ENCODE peak calls at places on chromosomes 3 and 15, in five cellular contexts. Z is spleen, M is thoracic aorta, C is IMR-90, Y is stomach. N is an unnamed sample.

GRCh38 chr3:62246094-62246493 is 127.3 kb downstream of the FEZF2 start:
- DNase-seq in Z (no peak), M (no peak), C (no peak), Y (no peak), N (no peak)

GRCh38 chr3:10557250-10557649 is 51.9 kb upstream of the ATP2B2 start:
- DNase-seq in Z (no peak), M (no peak), C (no peak), Y (no peak), N (peak)

GRCh38 chr15:95996494-95996893 is 334.0 kb upstream of the NR2F2 start:
- DNase-seq in Z (no peak), M (no peak), C (no peak), Y (no peak), N (no peak)

GRCh38 chr3:63478962-63479660 is 173.4 kb upstream of the SNTN start:
- DNase-seq in Z (no peak), M (no peak), C (no peak), Y (no peak), N (no peak)

GRCh38 chr3:161851941-161852566 is 355.4 kb downstream of the OTOL1 start:
- DNase-seq in Z (no peak), M (no peak), C (peak), Y (peak), N (no peak)

GRCh38 chr3:196740476-196741400 is 1.1 kb downstream of the PAK2 start:
- DNase-seq in Z (peak), M (no peak), C (peak), Y (no peak), N (no peak)

GRCh38 chr3:36496734-36497133 is 116.4 kb downstream of the STAC start:
- DNase-seq in Z (no peak), M (no peak), C (no peak), Y (no peak), N (no peak)

GRCh38 chr3:33372218-33373081 is 67.8 kb downstream of the UBP1 start:
- DNase-seq in Z (no peak), M (no peak), C (peak), Y (peak), N (no peak)

GRCh38 chr3:67526246-67526645 is 128.2 kb downstream of the SUCLG2 start:
- DNase-seq in Z (no peak), M (no peak), C (peak), Y (no peak), N (no peak)

GRCh38 chr15:75782926-75783325 is 60.3 kb upstream of the UBE2Q2 start:
- DNase-seq in Z (no peak), M (no peak), C (no peak), Y (no peak), N (no peak)

GRCh38 chr15:57235865-57236264 is 140.4 kb upstream of the CGNL1 start:
- DNase-seq in Z (no peak), M (no peak), C (peak), Y (no peak), N (no peak)

GRCh38 chr3:134627831-134628230 is 23.0 kb downstream of the KY start:
- DNase-seq in Z (no peak), M (no peak), C (peak), Y (peak), N (no peak)

GRCh38 chr3:45437388-45437787 is 49.0 kb downstream of the LARS2 start:
- DNase-seq in Z (no peak), M (no peak), C (peak), Y (no peak), N (no peak)

GRCh38 chr3:69181592-69182211 is 59.3 kb upstream of the LMOD3 start:
- DNase-seq in Z (no peak), M (no peak), C (peak), Y (no peak), N (no peak)

GRCh38 chr15:91252322-91252721 is 152.3 kb downstream of the SV2B start:
- DNase-seq in Z (no peak), M (no peak), C (no peak), Y (no peak), N (no peak)

GRCh38 chr15:89975482-89976291 is 25.4 kb upstream of the ZNF710 start:
- DNase-seq in Z (no peak), M (no peak), C (no peak), Y (no peak), N (no peak)

GRCh38 chr3:179590669-179591068 is 13.8 kb downstream of the MRPL47 start:
- DNase-seq in Z (no peak), M (no peak), C (no peak), Y (no peak), N (no peak)

GRCh38 chr3:65604863-65605526 is 433.7 kb downstream of the MAGI1 start:
- DNase-seq in Z (no peak), M (no peak), C (peak), Y (no peak), N (no peak)

GRCh38 chr3:123739754-123740153 is 144.4 kb downstream of the MYLK start:
- DNase-seq in Z (no peak), M (no peak), C (peak), Y (no peak), N (no peak)

GRCh38 chr15:36364377-36364776 is 215.0 kb upstream of the CDIN1 start:
- DNase-seq in Z (no peak), M (no peak), C (no peak), Y (no peak), N (no peak)

GRCh38 chr3:137647179-137647578 is 116.9 kb upstream of the SOX14 start:
- DNase-seq in Z (no peak), M (no peak), C (no peak), Y (no peak), N (no peak)

GRCh38 chr15:80550910-80551265 is 144.2 kb upstream of the ABHD17C start:
- DNase-seq in Z (no peak), M (no peak), C (peak), Y (no peak), N (no peak)
- H3K27ac ChIP-seq in Z (no peak), M (no peak), C (peak), Y (no peak), N (no peak)

GRCh38 chr3:94158461-94158860 is 95.6 kb downstream of the NSUN3 start:
- DNase-seq in Z (no peak), M (no peak), C (no peak), Y (no peak), N (no peak)

GRCh38 chr3:94162700-94163099 is 99.8 kb downstream of the NSUN3 start:
- DNase-seq in Z (no peak), M (no peak), C (peak), Y (no peak), N (no peak)

GRCh38 chr3:94159062-94159726 is 96.3 kb downstream of the NSUN3 start:
- DNase-seq in Z (no peak), M (no peak), C (peak), Y (no peak), N (no peak)
- TF ChIP-seq CTCF in Z (no peak), M (no peak), C (no peak), Y (no peak), N (no peak)

GRCh38 chr15:92393287-92393993 is at the start of gene ST8SIA2:
- DNase-seq in Z (no peak), M (no peak), C (no peak), Y (no peak), N (no peak)

GRCh38 chr15:92395557-92395956 is 1.9 kb downstream of the ST8SIA2 start:
- DNase-seq in Z (no peak), M (no peak), C (no peak), Y (no peak), N (no peak)

GRCh38 chr15:92393994-92394326 is 279 bp downstream of the ST8SIA2 start:
- DNase-seq in Z (no peak), M (no peak), C (no peak), Y (no peak), N (no peak)

GRCh38 chr15:92395176-92395521 is 1.5 kb downstream of the ST8SIA2 start:
- DNase-seq in Z (no peak), M (no peak), C (no peak), Y (no peak), N (no peak)

GRCh38 chr15:92394327-92395175 is 870 bp downstream of the ST8SIA2 start:
- DNase-seq in Z (no peak), M (no peak), C (no peak), Y (no peak), N (no peak)
- H3K4me3 ChIP-seq in Z (no peak), M (no peak), C (no peak), Y (peak), N (peak)

GRCh38 chr3:128784843-128785242 is 58.9 kb downstream of the RAB7A start:
- DNase-seq in Z (no peak), M (no peak), C (no peak), Y (no peak), N (no peak)

GRCh38 chr3:128787256-128788253 is 61.6 kb downstream of the RAB7A start:
- DNase-seq in Z (no peak), M (no peak), C (peak), Y (no peak), N (no peak)

GRCh38 chr3:128784228-128784627 is 58.2 kb downstream of the RAB7A start:
- DNase-seq in Z (peak), M (no peak), C (no peak), Y (no peak), N (no peak)

GRCh38 chr3:128786434-128787020 is 60.5 kb downstream of the RAB7A start:
- DNase-seq in Z (no peak), M (no peak), C (peak), Y (no peak), N (no peak)

GRCh38 chr3:128788268-128788869 is 62.4 kb downstream of the RAB7A start:
- DNase-seq in Z (no peak), M (no peak), C (no peak), Y (no peak), N (no peak)
- H3K27ac ChIP-seq in Z (peak), M (no peak), C (no peak), Y (no peak), N (no peak)

DNA sequence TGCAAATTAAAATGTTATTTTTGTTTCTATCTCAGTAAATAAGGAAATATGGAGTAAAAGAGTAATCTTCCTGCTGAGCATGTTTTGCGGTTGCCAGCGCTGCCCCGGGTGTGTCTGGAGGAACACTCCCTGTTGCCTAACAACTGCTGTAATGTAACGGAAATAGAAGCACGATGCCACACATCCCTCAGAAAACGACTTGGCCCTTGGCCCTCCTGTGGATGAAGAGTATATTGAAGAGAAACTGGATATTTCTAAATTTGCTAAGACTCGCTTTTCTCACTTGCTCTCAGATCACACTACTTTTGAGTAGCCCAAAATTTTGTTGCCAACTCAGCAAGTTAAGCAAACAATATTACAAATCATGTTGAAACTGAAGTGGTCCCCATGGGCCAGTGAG is 18.9 kb downstream of the CX3CR1 start:
- DNase-seq in Z (peak), M (peak), C (peak), Y (peak), N (peak)
- TF ChIP-seq CTCF in Z (peak), M (peak), C (peak), Y (no peak), N (peak)

GRCh38 chr15:94478763-94479162 is 247.4 kb downstream of the MCTP2 start:
- DNase-seq in Z (no peak), M (no peak), C (no peak), Y (no peak), N (no peak)
- H3K4me3 ChIP-seq in Z (no peak), M (no peak), C (no peak), Y (no peak), N (no peak)

GRCh38 chr3:56801151-56801596 is 575 bp downstream of the ARHGEF3 start:
- DNase-seq in Z (peak), M (no peak), C (no peak), Y (no peak), N (no peak)
- H3K27ac ChIP-seq in Z (peak), M (no peak), C (no peak), Y (peak), N (peak)

GRCh38 chr3:52036829-52037228 is 19.5 kb downstream of the DUSP7 start:
- DNase-seq in Z (no peak), M (no peak), C (no peak), Y (no peak), N (no peak)
- TF ChIP-seq CTCF in Z (no peak), M (no peak), C (no peak), Y (no peak), N (no peak)

DNA sequence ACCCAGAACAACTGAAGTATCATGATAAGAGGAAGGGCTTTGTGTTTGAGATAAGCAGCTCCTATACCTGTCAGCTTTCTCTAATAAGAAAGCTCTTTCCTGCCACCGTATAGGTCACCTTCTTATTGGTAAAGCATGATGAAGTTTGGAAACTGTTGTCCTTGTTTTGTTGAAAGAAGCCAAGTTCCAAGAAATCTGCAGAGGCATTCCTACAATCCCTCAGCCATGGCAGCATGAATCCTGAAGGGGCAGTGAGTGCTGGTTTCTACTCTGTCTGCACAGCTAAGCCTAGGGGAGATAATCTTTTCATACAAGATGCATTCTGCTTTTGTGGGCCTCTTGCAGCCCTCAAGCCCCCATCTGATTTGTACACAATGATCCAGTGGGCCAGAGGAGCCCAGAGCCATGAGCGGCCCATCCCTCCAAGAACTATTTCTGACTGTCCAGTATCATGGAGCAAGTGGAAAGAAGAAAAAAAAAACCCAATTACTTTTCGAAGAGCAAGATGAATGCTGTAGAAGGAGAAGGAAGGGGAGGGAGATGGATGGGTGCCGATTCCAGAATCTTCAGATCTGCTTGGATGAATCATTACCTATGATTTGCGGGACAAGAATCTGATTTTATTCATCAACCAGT is 1.9 kb upstream of the THBS1 start:
- DNase-seq in Z (no peak), M (no peak), C (peak), Y (no peak), N (no peak)
- H3K4me3 ChIP-seq in Z (no peak), M (peak), C (peak), Y (peak), N (peak)

GRCh38 chr3:120683671-120684301 is 1.7 kb upstream of the HGD start:
- DNase-seq in Z (no peak), M (no peak), C (no peak), Y (no peak), N (no peak)
- H3K27ac ChIP-seq in Z (no peak), M (no peak), C (no peak), Y (no peak), N (no peak)

N was measured in breast epithelium.